ENCODE peak calls at places on chromosomes 12 and 14, in five cellular contexts. A is Peyer's patch, E is astrocyte, Q is heart right ventricle, C is lower lobe of right lung. T is an unnamed sample.

GRCh38 chr12:22046090-22046967 is at the start of gene CMAS:
- DNase-seq in A (peak; percentile 79), E (peak; percentile 52), Q (peak; percentile 84), C (peak; percentile 83), T (peak; percentile 59)

GRCh38 chr14:30521899-30522736 is 36.8 kb upstream of the G2E3 start:
- DNase-seq in A (no peak), Q (no peak), C (no peak), E (peak; percentile 14), T (peak; percentile 4)

GRCh38 chr12:7142057-7142644 is 12.0 kb downstream of the CLSTN3 start:
- DNase-seq in A (peak; percentile 41), E (no peak), Q (no peak), C (peak; percentile 66), T (no peak)

GRCh38 chr14:60095781-60096450 is 4.2 kb downstream of the PCNX4 start:
- DNase-seq in A (no peak), C (no peak), Q (no peak), E (peak; percentile 79), T (no peak)

GRCh38 chr12:71392521-71393145 is 47.0 kb upstream of the LGR5 start:
- DNase-seq in A (no peak), Q (no peak), C (no peak), E (peak; percentile 65), T (no peak)

GRCh38 chr12:93567174-93567573 is 5.3 kb upstream of the SOCS2 start:
- DNase-seq in Q (no peak), A (no peak), C (no peak), E (peak; percentile 8), T (no peak)

GRCh38 chr14:23487216-23487615 is 17.7 kb downstream of the NGDN start:
- DNase-seq in C (no peak), E (no peak), A (no peak), Q (no peak), T (no peak)

GRCh38 chr14:101002738-101003137 is 99.2 kb upstream of the RTL1 start:
- DNase-seq in Q (no peak), C (no peak), A (no peak), E (no peak), T (no peak)

GRCh38 chr12:31228811-31229792 is 96.8 kb downstream of the SINHCAF start:
- DNase-seq in Q (peak; percentile 69), E (no peak), A (no peak), C (peak; percentile 41), T (no peak)

GRCh38 chr12:52155048-52155868 is 36.6 kb downstream of the KRT80 start:
- DNase-seq in C (no peak), Q (peak; percentile 14), E (no peak), A (no peak), T (peak; percentile 85)

GRCh38 chr12:47860279-47860841 is 40.7 kb upstream of the HDAC7 start:
- DNase-seq in C (no peak), Q (no peak), E (no peak), A (no peak), T (no peak)

GRCh38 chr12:44654641-44655625 is 221.2 kb downstream of the NELL2 start:
- DNase-seq in C (no peak), E (no peak), A (no peak), Q (no peak), T (no peak)

GRCh38 chr14:42872775-42873174 is 1266.1 kb downstream of the LRFN5 start:
- DNase-seq in E (no peak), Q (no peak), C (no peak), A (no peak), T (no peak)

GRCh38 chr14:39368261-39368959 is 63.8 kb downstream of the FBXO33 start:
- DNase-seq in E (peak; percentile 57), Q (peak; percentile 19), C (no peak), A (no peak), T (no peak)

GRCh38 chr12:97716356-97716755 is 253.8 kb downstream of the RMST start:
- DNase-seq in C (no peak), A (no peak), E (no peak), Q (no peak), T (no peak)

GRCh38 chr12:78560633-78561032 is 303.9 kb upstream of the SYT1 start:
- DNase-seq in A (no peak), C (no peak), Q (no peak), E (no peak), T (no peak)

GRCh38 chr12:26822051-26822450 is 10.9 kb downstream of the ITPR2 start:
- DNase-seq in Q (no peak), C (no peak), A (no peak), E (peak; percentile 34), T (no peak)

GRCh38 chr12:24049771-24050170 is 100.3 kb upstream of the SOX5 start:
- DNase-seq in C (no peak), E (no peak), A (no peak), Q (no peak), T (no peak)

GRCh38 chr12:19234171-19234704 is 104.7 kb downstream of the PLEKHA5 start:
- DNase-seq in Q (no peak), A (no peak), E (peak; percentile 27), C (no peak), T (no peak)

GRCh38 chr12:70982991-70983390 is 62.5 kb upstream of the PTPRR start:
- DNase-seq in C (no peak), Q (no peak), A (no peak), E (peak; percentile 83), T (no peak)

GRCh38 chr12:52633383-52633782 is 15.0 kb upstream of the KRT73 start:
- DNase-seq in A (no peak), Q (no peak), C (no peak), E (no peak), T (peak; percentile 41)

GRCh38 chr14:104579507-104579906 is at the start of gene C14orf180:
- DNase-seq in Q (peak; percentile 79), A (no peak), C (no peak), E (no peak), T (no peak)

GRCh38 chr14:104574978-104575377 is 4.6 kb upstream of the C14orf180 start:
- DNase-seq in E (no peak), C (no peak), A (no peak), Q (no peak), T (no peak)

GRCh38 chr14:104576607-104577332 is 2.8 kb upstream of the C14orf180 start:
- DNase-seq in A (no peak), Q (no peak), C (no peak), E (no peak), T (no peak)

GRCh38 chr14:104574536-104574935 is 5.0 kb upstream of the C14orf180 start:
- DNase-seq in C (no peak), Q (no peak), E (no peak), A (no peak), T (no peak)

GRCh38 chr14:104577457-104578301 is 1.9 kb upstream of the C14orf180 start:
- DNase-seq in Q (no peak), C (no peak), A (no peak), E (no peak), T (no peak)
- H3K4me1 ChIP-seq in Q (peaks cover 16% of the 10 kb centered on the region), C (no peaks in the 10 kb centered on the region), A (no peaks in the 10 kb centered on the region), E (no peaks in the 10 kb centered on the region), T (no peaks in the 10 kb centered on the region)

GRCh38 chr14:73237219-73237785 is at the start of gene PAPLN:
- DNase-seq in E (no peak), Q (no peak), A (no peak), C (no peak), T (no peak)
- H3K27me3 ChIP-seq in E (peaks cover 54% of the 10 kb centered on the region), Q (peaks cover 60% of the 10 kb centered on the region), A (no peaks in the 10 kb centered on the region), C (peaks cover 45% of the 10 kb centered on the region), T (no peaks in the 10 kb centered on the region)

GRCh38 chr12:2284857-2285256 is 232.1 kb downstream of the CACNA1C start:
- DNase-seq in A (peak; percentile 46), C (peak; percentile 70), Q (peak; percentile 86), E (peak; percentile 70), T (no peak)

GRCh38 chr12:2286461-2287131 is 233.8 kb downstream of the CACNA1C start:
- DNase-seq in C (no peak), E (no peak), A (no peak), Q (no peak), T (no peak)

GRCh38 chr12:2284321-2284813 is 231.6 kb downstream of the CACNA1C start:
- DNase-seq in C (no peak), E (peak; percentile 92), A (no peak), Q (no peak), T (no peak)

GRCh38 chr12:2286051-2286450 is 233.3 kb downstream of the CACNA1C start:
- DNase-seq in A (no peak), E (no peak), C (no peak), Q (no peak), T (no peak)

DNA sequence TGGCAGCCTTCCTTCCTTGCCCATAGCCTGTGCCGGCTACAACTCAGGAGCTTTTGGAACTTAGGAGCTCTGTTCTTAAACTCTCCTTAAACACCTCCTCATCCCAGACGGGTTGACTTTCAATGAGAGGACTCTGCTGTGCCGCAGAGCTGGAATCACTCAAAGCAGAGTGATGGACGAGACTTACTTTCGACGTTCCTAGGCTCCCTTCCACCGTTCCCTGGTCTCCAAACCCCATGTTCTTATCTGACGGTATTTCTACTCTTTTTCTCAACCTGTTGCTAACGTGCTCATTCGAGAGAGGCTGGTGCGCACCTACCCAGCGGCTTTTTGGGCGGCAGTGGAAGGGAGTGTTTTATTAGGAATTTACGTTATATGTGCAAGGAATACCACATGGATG is 232.7 kb downstream of the CACNA1C start:
- DNase-seq in A (no peak), E (no peak), Q (no peak), C (no peak), T (no peak)
- H3K4me1 ChIP-seq in A (no peaks in the 10 kb centered on the region), E (peaks cover 26% of the 10 kb centered on the region), Q (peaks cover 88% of the 10 kb centered on the region), C (peaks cover 61% of the 10 kb centered on the region), T (no peaks in the 10 kb centered on the region)

DNA sequence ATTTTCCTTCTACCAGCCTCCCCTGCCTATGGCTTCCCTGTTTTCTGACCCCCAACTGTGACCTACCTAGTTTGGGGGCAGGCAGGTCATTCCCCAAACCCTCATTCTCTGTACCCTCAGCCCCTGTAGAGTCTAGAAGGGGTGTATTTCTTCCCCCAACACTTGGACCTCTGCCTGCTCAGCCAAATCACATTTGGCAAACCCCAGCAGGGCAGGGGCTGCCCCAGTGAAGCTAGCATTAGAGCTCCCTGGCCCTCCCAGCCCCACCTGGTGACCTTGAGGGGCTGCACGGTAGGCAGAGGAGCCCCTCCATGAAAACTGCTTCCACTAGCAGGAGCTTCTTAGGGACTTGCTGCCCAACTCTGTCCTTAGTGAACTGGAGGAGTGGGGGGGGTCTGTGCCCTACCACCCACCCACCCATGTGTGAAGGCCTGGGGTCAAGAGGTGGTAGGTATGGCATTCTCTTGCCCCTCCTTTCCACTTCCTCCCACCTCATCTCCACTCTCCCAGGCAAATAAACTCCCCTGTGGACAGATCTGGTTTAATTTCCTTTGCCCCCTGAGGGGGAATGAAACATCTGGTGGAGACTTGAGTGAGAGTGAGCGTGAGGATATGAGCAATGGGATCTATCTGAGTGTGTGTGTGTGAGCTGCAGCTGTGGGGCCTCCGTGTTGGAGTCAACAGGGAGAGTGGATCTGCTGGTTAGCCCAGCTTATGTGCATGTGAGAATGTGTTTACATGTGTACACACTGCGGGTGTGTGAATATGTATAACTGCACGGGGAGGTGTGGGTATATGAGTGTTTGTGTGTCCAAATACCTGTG is 1.6 kb downstream of the NXPH4 start:
- DNase-seq in C (no peak), A (no peak), E (no peak), Q (no peak), T (no peak)
- H3K27me3 ChIP-seq in C (peaks cover 89% of the 10 kb centered on the region), A (no peaks in the 10 kb centered on the region), E (peaks cover 69% of the 10 kb centered on the region), Q (peaks cover 85% of the 10 kb centered on the region), T (peaks cover 83% of the 10 kb centered on the region)

T was measured in naive thymus-derived CD4-positive, alpha-beta T cell.